ENCODE peak calls at places on chromosomes 6 and 20, in eight cellular contexts. H, S, J, A, B, U, X and D are unnamed samples.

GRCh38 chr6:157068691-157069228 is 254.6 kb downstream of the TMEM242 start:
- DNase-seq in H (no peak), X (no peak), U (no peak), S (no peak), B (no peak), A (no peak), J (no peak), D (no peak)

GRCh38 chr20:35329435-35330139 is 37.4 kb upstream of the FAM83C start:
- DNase-seq in U (no peak), S (no peak), B (no peak), J (no peak), X (no peak), H (peak; percentile 89), A (no peak), D (no peak)

GRCh38 chr6:133179483-133179882 is 61.7 kb upstream of the EYA4 start:
- DNase-seq in A (no peak), H (no peak), J (no peak), U (no peak), S (no peak), X (no peak), B (no peak), D (no peak)

GRCh38 chr20:25408890-25409289 is 1.4 kb downstream of the GINS1 start:
- DNase-seq in A (no peak), J (no peak), B (no peak), X (no peak), S (no peak), U (no peak), H (no peak), D (no peak)

GRCh38 chr6:151027936-151028838 is 162.7 kb downstream of the MTHFD1L start:
- DNase-seq in H (no peak), X (no peak), S (no peak), J (no peak), U (no peak), B (no peak), A (no peak), D (peak; percentile 28)

GRCh38 chr20:26163890-26164289 is 467.2 kb upstream of the ZNF337 start:
- DNase-seq in S (no peak), J (no peak), B (no peak), H (no peak), U (no peak), A (no peak), X (no peak), D (no peak)

GRCh38 chr6:161143663-161144430 is 130.0 kb downstream of the AGPAT4 start:
- DNase-seq in A (no peak), B (no peak), H (no peak), J (no peak), X (no peak), U (no peak), S (no peak), D (no peak)

GRCh38 chr20:26277339-26277738 is 580.7 kb upstream of the ZNF337 start:
- DNase-seq in U (no peak), B (no peak), H (no peak), J (no peak), X (no peak), A (no peak), S (no peak), D (no peak)

GRCh38 chr6:119535332-119535731 is 185.8 kb upstream of the MAN1A1 start:
- DNase-seq in X (no peak), J (no peak), U (no peak), B (no peak), H (no peak), S (no peak), A (no peak), D (no peak)

GRCh38 chr6:144809120-144809519 is 524.0 kb downstream of the UTRN start:
- DNase-seq in S (no peak), A (no peak), H (no peak), B (no peak), X (peak; percentile 93), U (no peak), J (no peak), D (no peak)

GRCh38 chr6:21846541-21847451 is 253.2 kb downstream of the SOX4 start:
- DNase-seq in X (no peak), A (no peak), J (peak; percentile 27), H (no peak), S (no peak), U (no peak), B (no peak), D (no peak)

GRCh38 chr20:38132910-38133501 is 32.1 kb downstream of the TGM2 start:
- DNase-seq in S (peak; percentile 45), J (no peak), B (no peak), U (no peak), A (no peak), H (no peak), X (no peak), D (no peak)

GRCh38 chr6:156190270-156190669 is 586.9 kb upstream of the ARID1B start:
- DNase-seq in J (no peak), A (no peak), X (no peak), S (no peak), B (no peak), U (no peak), H (no peak), D (peak; percentile 19)

DNA sequence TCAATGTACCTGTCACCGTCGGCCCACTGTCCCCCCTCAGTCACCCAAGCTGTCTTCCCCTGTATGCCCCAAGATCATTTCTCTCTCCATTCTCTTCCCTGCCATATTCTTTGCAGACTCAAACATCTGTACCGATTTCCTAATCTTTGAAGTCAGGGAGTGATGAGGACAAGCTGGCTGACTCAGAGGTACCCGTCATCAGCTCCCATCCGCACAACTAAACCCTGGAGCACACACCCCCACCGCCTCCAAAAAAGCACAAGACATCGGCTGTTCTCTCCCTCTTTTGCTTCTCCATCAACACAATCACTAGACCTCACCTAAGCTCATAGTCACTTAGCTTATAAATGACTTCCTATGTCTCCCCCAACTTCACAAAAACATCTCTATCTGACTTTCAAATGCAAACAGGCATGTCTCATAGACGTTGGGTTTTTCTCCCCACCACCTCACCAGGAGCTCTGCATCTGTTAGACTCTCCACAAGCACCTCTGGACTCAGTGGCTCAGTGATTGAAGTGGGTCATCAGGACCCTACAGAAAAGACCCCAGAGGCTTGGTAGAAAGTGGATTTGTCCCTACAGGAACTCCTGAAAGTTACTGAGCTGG is 11.5 kb upstream of the NFATC2 start:
- DNase-seq in S (no peak), U (no peak), X (no peak), J (no peak), B (no peak), H (no peak), A (no peak), D (no peak)
- TF ChIP-seq POLR2A in S (no peak), U (no peak), X (no peak), J (no peak), B (no peak), H (no peak), A (no peak), D (no peak)

GRCh38 chr6:34855463-34855862 is 32.4 kb downstream of the TAF11 start:
- DNase-seq in A (no peak), J (no peak), S (no peak), B (no peak), H (no peak), X (no peak), U (no peak), D (no peak)

GRCh38 chr6:34852406-34853085 is 35.3 kb downstream of the TAF11 start:
- DNase-seq in A (no peak), X (no peak), H (no peak), U (no peak), S (no peak), B (no peak), J (no peak), D (no peak)

GRCh38 chr6:34851361-34851760 is 36.5 kb downstream of the TAF11 start:
- DNase-seq in S (no peak), B (no peak), A (no peak), X (no peak), U (no peak), H (no peak), J (no peak), D (no peak)
- H3K36me3 ChIP-seq in S (peaks cover 7% of the 10 kb centered on the region), B (peaks cover 4% of the 10 kb centered on the region), A (peaks cover 8% of the 10 kb centered on the region), X (peaks cover 2% of the 10 kb centered on the region), U (peaks cover 26% of the 10 kb centered on the region), H (peaks cover 5% of the 10 kb centered on the region), J (peaks cover 19% of the 10 kb centered on the region), D (peaks cover 10% of the 10 kb centered on the region)

GRCh38 chr6:42394151-42394550 is 57.6 kb downstream of the TRERF1 start:
- DNase-seq in A (no peak), U (no peak), S (no peak), X (no peak), B (no peak), H (no peak), J (no peak), D (no peak)

GRCh38 chr6:42393339-42393738 is 58.4 kb downstream of the TRERF1 start:
- DNase-seq in U (no peak), A (no peak), S (no peak), X (no peak), J (no peak), H (no peak), B (no peak), D (no peak)

GRCh38 chr6:42391441-42391840 is 60.3 kb downstream of the TRERF1 start:
- DNase-seq in J (no peak), H (no peak), U (no peak), S (no peak), X (no peak), A (no peak), B (no peak), D (no peak)

GRCh38 chr6:42394881-42395620 is 56.7 kb downstream of the TRERF1 start:
- DNase-seq in X (no peak), H (no peak), U (no peak), S (no peak), J (no peak), A (no peak), B (no peak), D (no peak)

DNA sequence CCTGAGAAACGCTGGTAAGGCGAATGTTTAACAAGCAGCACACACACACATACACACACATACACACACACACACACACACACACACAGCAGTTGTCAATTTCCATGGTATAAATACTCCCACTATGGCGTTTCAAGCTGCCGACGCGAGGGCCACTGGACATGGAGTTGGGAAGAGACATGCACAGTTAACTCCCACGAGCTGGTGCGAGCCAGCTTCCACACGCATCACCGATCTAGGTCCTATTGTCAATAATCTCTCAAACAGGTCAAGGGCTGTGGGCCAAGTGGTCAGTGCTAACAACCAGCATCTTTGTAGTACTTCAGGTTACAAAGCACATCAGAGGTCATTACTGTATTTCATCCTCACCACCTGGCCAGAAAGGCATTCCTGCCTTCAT is 58.9 kb downstream of the TRERF1 start:
- DNase-seq in A (no peak), B (no peak), J (no peak), H (no peak), X (no peak), U (no peak), S (no peak), D (no peak)
- TF ChIP-seq POLR2A in A (no peak), B (no peak), J (no peak), H (no peak), X (no peak), U (no peak), S (no peak), D (no peak)

GRCh38 chr20:45011108-45011526 is 44.8 kb downstream of the STK4 start:
- DNase-seq in S (no peak), U (no peak), A (peak; percentile 92), J (peak; percentile 35), H (peak; percentile 55), X (peak; percentile 36), B (no peak), D (peak; percentile 49)

GRCh38 chr20:45012682-45013302 is 46.5 kb downstream of the STK4 start:
- DNase-seq in B (no peak), A (no peak), U (no peak), S (no peak), J (no peak), H (no peak), X (no peak), D (no peak)

GRCh38 chr20:45010399-45010828 is 44.1 kb downstream of the STK4 start:
- DNase-seq in B (no peak), A (no peak), H (no peak), X (no peak), U (no peak), J (no peak), S (no peak), D (no peak)

GRCh38 chr20:45008521-45009049 is 42.3 kb downstream of the STK4 start:
- DNase-seq in B (no peak), U (no peak), J (no peak), A (no peak), H (no peak), S (no peak), X (no peak), D (no peak)
- H3K36me3 ChIP-seq in B (peaks cover 7% of the 10 kb centered on the region), U (peaks cover 41% of the 10 kb centered on the region), J (peaks cover 20% of the 10 kb centered on the region), A (peaks cover 4% of the 10 kb centered on the region), H (no peaks in the 10 kb centered on the region), S (peaks cover 3% of the 10 kb centered on the region), X (peaks cover 6% of the 10 kb centered on the region), D (no peaks in the 10 kb centered on the region)